ENCODE peak calls at places on chromosomes 2 and 18, in five cellular contexts. Z is astrocyte of the spinal cord; K is AG04450; S is fibroblast of lung; P is stimulated activated CD4-positive, alpha-beta T cell treated with anti-CD3 and anti-CD28 coated beads, Interleukin-4, amount 100 ng/mL, for 4 hours. G is an unnamed sample.

GRCh38 chr2:85768713-85769112 is 14.9 kb downstream of the ATOH8 start:
- DNase-seq in Z (peak), K (no peak), S (peak), P (no peak), G (no peak)

GRCh38 chr2:104755026-104755856 is 98.7 kb upstream of the POU3F3 start:
- DNase-seq in Z (peak), K (no peak), S (peak), P (no peak), G (no peak)

GRCh38 chr2:29627366-29627765 is 294.0 kb downstream of the ALK start:
- DNase-seq in Z (peak), K (peak), S (peak), P (no peak), G (peak)

GRCh38 chr2:241907171-241907570 is 37.6 kb downstream of the RTP5 start:
- DNase-seq in Z (no peak), K (no peak), S (no peak), P (no peak), G (no peak)

GRCh38 chr18:68984342-68984741 is 186.5 kb downstream of the CCDC102B start:
- DNase-seq in Z (no peak), K (no peak), S (no peak), P (no peak), G (no peak)

GRCh38 chr2:288002-288742 is at the start of gene ALKAL2:
- DNase-seq in Z (no peak), K (no peak), S (peak), P (no peak), G (no peak)

GRCh38 chr2:66721776-66722175 is 286.9 kb downstream of the MEIS1 start:
- DNase-seq in Z (no peak), K (no peak), S (peak), P (no peak), G (no peak)

GRCh38 chr18:76518543-76519155 is 23.6 kb upstream of the ZNF516 start:
- DNase-seq in Z (peak), K (no peak), S (peak), P (no peak), G (no peak)

GRCh38 chr2:159903404-159904126 is 105.6 kb upstream of the CD302 start:
- DNase-seq in Z (peak), K (no peak), S (no peak), P (peak), G (no peak)

GRCh38 chr18:46917808-46918600 is 602 bp downstream of the KATNAL2 start:
- DNase-seq in Z (peak), K (no peak), S (peak), P (no peak), G (no peak)

GRCh38 chr2:135279209-135279608 is 227.1 kb downstream of the RAB3GAP1 start:
- DNase-seq in Z (no peak), K (no peak), S (no peak), P (no peak), G (no peak)

GRCh38 chr2:112293636-112294401 is 18.4 kb downstream of the ZC3H6 start:
- DNase-seq in Z (no peak), K (no peak), S (no peak), P (no peak), G (no peak)

GRCh38 chr2:205025580-205026240 is 480.4 kb downstream of the PARD3B start:
- DNase-seq in Z (peak), K (no peak), S (no peak), P (no peak), G (no peak)

GRCh38 chr2:28300489-28300888 is 92.2 kb upstream of the FOSL2 start:
- DNase-seq in Z (peak), K (peak), S (peak), P (no peak), G (no peak)

GRCh38 chr18:32775628-32776027 is 2.8 kb upstream of the KLHL14 start:
- DNase-seq in Z (no peak), K (no peak), S (no peak), P (no peak), G (no peak)

GRCh38 chr18:77254711-77255110 is 5.1 kb downstream of the GALR1 start:
- DNase-seq in Z (no peak), K (no peak), S (no peak), P (no peak), G (no peak)

GRCh38 chr2:42954227-42954962 is 162.0 kb upstream of the HAAO start:
- DNase-seq in Z (peak), K (no peak), S (peak), P (no peak), G (no peak)

GRCh38 chr2:240465268-240465764 is 29.9 kb downstream of the GPC1 start:
- DNase-seq in Z (no peak), K (no peak), S (no peak), P (no peak), G (no peak)

GRCh38 chr18:10169064-10169562 is 255.3 kb downstream of the VAPA start:
- DNase-seq in Z (peak), K (no peak), S (peak), P (no peak), G (peak)

GRCh38 chr18:79579807-79580480 is 99.7 kb upstream of the CTDP1 start:
- DNase-seq in Z (no peak), K (no peak), S (no peak), P (no peak), G (no peak)

GRCh38 chr2:237669129-237669627 is 41.8 kb downstream of the LRRFIP1 start:
- DNase-seq in Z (no peak), K (no peak), S (no peak), P (no peak), G (no peak)

GRCh38 chr2:205769879-205770278 is 87.6 kb downstream of the NRP2 start:
- DNase-seq in Z (no peak), K (no peak), S (peak), P (no peak), G (no peak)

GRCh38 chr2:15732341-15733077 is 140.8 kb downstream of the DDX1 start:
- DNase-seq in Z (no peak), K (no peak), S (peak), P (no peak), G (no peak)

G was measured in astrocyte of the cerebellum.